ENCODE peak calls at places on chromosomes 11 and 22, in ten cellular contexts. C, G, N, T, O, Y, W, V, L and A are unnamed samples. For H3K4me1, the result is how much of the 10 kb centered on the place peaks cover.

GRCh38 chr11:122007611-122008071 is 108.4 kb downstream of the BLID start:
- DNase-seq in C (no peak), T (no peak), W (no peak), O (peak), G (peak), V (no peak), L (no peak), N (peak), Y (peak), A (peak)

GRCh38 chr22:32348031-32348611 is 9.5 kb upstream of the RFPL3 start:
- DNase-seq in Y (no peak), T (no peak), G (no peak), V (no peak), O (no peak), L (no peak), N (no peak), C (no peak), W (no peak), A (no peak)

GRCh38 chr11:40100204-40100603 is 1359.2 kb downstream of the LRRC4C start:
- DNase-seq in L (no peak), Y (no peak), C (no peak), N (no peak), G (no peak), V (no peak), T (no peak), O (no peak), W (no peak), A (no peak)

GRCh38 chr22:46660604-46661201 is 40.5 kb downstream of the GRAMD4 start:
- DNase-seq in O (no peak), T (no peak), N (no peak), V (no peak), G (no peak), Y (no peak), L (peak), W (peak), C (no peak), A (no peak)

GRCh38 chr22:38454361-38455062 is 487 bp downstream of the KCNJ4 start:
- DNase-seq in G (peak), O (no peak), V (peak), N (no peak), Y (no peak), W (no peak), C (no peak), T (no peak), L (peak), A (no peak)

GRCh38 chr11:95108671-95109551 is 19.3 kb downstream of the ENDOD1 start:
- DNase-seq in Y (no peak), V (peak), T (no peak), O (no peak), L (no peak), W (no peak), C (no peak), N (no peak), G (no peak), A (no peak)

GRCh38 chr22:48192920-48193319 is 1430.5 kb downstream of the TBC1D22A start:
- DNase-seq in Y (no peak), V (no peak), N (no peak), G (no peak), C (no peak), W (no peak), T (no peak), L (no peak), O (no peak), A (no peak)

GRCh38 chr11:2534131-2534956 is 89.5 kb downstream of the KCNQ1 start:
- DNase-seq in O (no peak), L (no peak), T (peak), Y (no peak), G (peak), C (no peak), N (no peak), W (peak), V (no peak), A (no peak)

GRCh38 chr11:23359297-23359696 is 499.0 kb upstream of the CCDC179 start:
- DNase-seq in T (no peak), L (no peak), V (no peak), N (no peak), C (no peak), O (no peak), Y (no peak), W (peak), G (no peak), A (no peak)

GRCh38 chr22:28986366-28986765 is 75.3 kb downstream of the C22orf31 start:
- DNase-seq in T (no peak), L (no peak), C (no peak), Y (no peak), N (no peak), O (no peak), G (no peak), V (no peak), W (no peak), A (no peak)

GRCh38 chr11:58771458-58771855 is 39.7 kb upstream of the GLYAT start:
- DNase-seq in L (no peak), T (no peak), W (no peak), N (no peak), O (no peak), G (no peak), Y (no peak), V (no peak), C (no peak), A (no peak)

GRCh38 chr11:117814766-117815261 is 9.7 kb downstream of the FXYD2 start:
- DNase-seq in Y (peak), V (no peak), O (no peak), T (peak), N (peak), G (peak), L (peak), W (peak), C (no peak), A (peak)

GRCh38 chr11:83611616-83612015 is 325.4 kb upstream of the CCDC90B start:
- DNase-seq in N (no peak), W (no peak), T (no peak), O (no peak), V (no peak), G (no peak), Y (no peak), L (no peak), C (no peak), A (no peak)

GRCh38 chr22:38317995-38318715 is 922 bp upstream of the CSNK1E start:
- DNase-seq in V (peak), L (no peak), C (peak), Y (peak), N (peak), G (peak), W (peak), O (peak), T (peak), A (peak)

GRCh38 chr11:57680552-57680874 is 12.6 kb downstream of the ZDHHC5 start:
- DNase-seq in O (no peak), N (no peak), C (no peak), Y (no peak), V (no peak), W (no peak), L (no peak), G (no peak), T (no peak), A (no peak)

GRCh38 chr11:74256370-74257133 is 54.9 kb downstream of the P4HA3 start:
- DNase-seq in V (no peak), O (no peak), W (no peak), L (no peak), N (no peak), C (no peak), G (no peak), T (no peak), Y (no peak), A (no peak)

GRCh38 chr11:103378931-103379330 is 269.7 kb downstream of the DYNC2H1 start:
- DNase-seq in Y (no peak), V (no peak), T (no peak), G (no peak), C (no peak), W (no peak), N (no peak), L (no peak), O (no peak), A (no peak)

GRCh38 chr22:29621761-29622526 is 18.5 kb downstream of the NF2 start:
- DNase-seq in Y (no peak), L (no peak), G (no peak), N (no peak), V (no peak), W (no peak), O (no peak), C (peak), T (no peak), A (no peak)

GRCh38 chr11:2791521-2792375 is 92.0 kb upstream of the KCNQ1OT1 start:
- DNase-seq in C (no peak), L (peak), O (peak), V (no peak), W (peak), Y (peak), T (peak), G (peak), N (peak), A (no peak)

GRCh38 chr11:19520681-19521080 is 192.0 kb upstream of the NAV2 start:
- DNase-seq in T (no peak), O (no peak), W (no peak), Y (no peak), V (no peak), L (peak), G (no peak), C (no peak), N (no peak), A (no peak)

GRCh38 chr22:49233507-49234100 is 594.1 kb downstream of the BRD1 start:
- DNase-seq in T (no peak), N (no peak), W (no peak), O (no peak), Y (no peak), V (no peak), G (no peak), C (no peak), L (no peak), A (no peak)

DNA sequence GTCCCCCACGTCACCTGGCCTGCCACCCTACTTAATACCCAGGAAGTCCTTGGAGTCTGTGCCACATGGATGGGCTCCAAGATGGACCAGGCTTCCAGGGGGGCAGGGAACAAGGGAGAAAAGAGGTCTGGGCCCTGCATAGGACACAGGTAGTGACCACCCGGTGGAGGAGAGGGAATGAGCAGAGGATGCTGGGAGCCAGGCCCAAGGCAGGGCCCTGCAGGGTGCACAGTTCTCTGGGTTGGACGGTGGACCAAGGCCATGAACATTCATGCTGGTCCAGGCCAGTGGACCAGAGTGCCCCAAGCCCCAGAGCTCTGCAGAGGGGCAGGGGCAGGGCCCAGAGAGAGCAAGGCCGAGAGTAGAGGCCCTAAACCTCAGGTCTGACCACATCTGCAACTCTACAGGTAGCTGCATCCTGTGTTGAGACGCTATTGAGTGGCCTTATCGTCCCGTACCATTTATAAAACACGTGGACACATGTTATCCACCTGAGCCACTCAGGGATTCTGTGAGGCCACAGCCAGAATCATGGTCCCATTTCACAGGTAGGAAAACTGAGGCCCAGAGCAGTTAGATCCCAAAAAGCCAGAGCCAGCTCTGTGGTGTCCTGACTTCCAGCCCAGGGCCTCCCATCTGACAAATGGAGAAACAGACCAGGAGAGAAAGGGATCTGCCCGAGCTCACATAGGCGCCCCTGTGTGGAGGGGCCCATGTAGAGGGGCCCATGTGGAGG is 46.4 kb downstream of the IGLL5 start:
- DNase-seq in L (no peak), O (no peak), V (no peak), G (no peak), W (no peak), T (no peak), N (no peak), Y (no peak), C (no peak), A (no peak)
- H3K4me1 ChIP-seq in L (under half), O (under half), V (under half), G (under half), W (under half), T (under half), N (under half), Y (under half), C (under half), A (under half)

GRCh38 chr22:37269930-37270678 is 12.2 kb upstream of the CYTH4 start:
- DNase-seq in O (no peak), W (no peak), L (no peak), C (no peak), V (no peak), Y (no peak), T (no peak), G (no peak), N (no peak), A (no peak)
- TF ChIP-seq POLR2A in O (no peak), W (no peak), L (no peak), C (no peak), V (no peak), Y (no peak), T (no peak), G (no peak), N (no peak), A (no peak)

GRCh38 chr22:40401981-40402406 is 31.6 kb downstream of the SGSM3 start:
- DNase-seq in V (no peak), G (no peak), T (no peak), O (no peak), L (no peak), N (no peak), W (no peak), C (no peak), Y (no peak), A (no peak)
- H3K4me1 ChIP-seq in V (under half), G (under half), T (under half), O (under half), L (under half), N (under half), W (under half), C (under half), Y (under half), A (under half)

GRCh38 chr11:61756147-61756451 is 3.7 kb downstream of the MYRF start:
- DNase-seq in Y (no peak), L (no peak), T (no peak), G (no peak), N (no peak), W (no peak), V (no peak), O (no peak), C (no peak), A (no peak)
- TF ChIP-seq POLR2A in Y (no peak), L (no peak), T (no peak), G (no peak), N (no peak), W (no peak), V (no peak), O (no peak), C (no peak), A (no peak)

GRCh38 chr11:46359936-46360335 is 12.7 kb downstream of the DGKZ start:
- DNase-seq in O (no peak), C (no peak), L (no peak), N (no peak), W (no peak), Y (no peak), V (no peak), T (no peak), G (no peak), A (no peak)

GRCh38 chr11:46362146-46363030 is 15.1 kb downstream of the DGKZ start:
- DNase-seq in L (peak), V (no peak), Y (no peak), O (no peak), C (no peak), N (no peak), T (no peak), W (no peak), G (peak), A (no peak)

GRCh38 chr11:46361283-46362145 is 14.3 kb downstream of the DGKZ start:
- DNase-seq in G (peak), O (peak), N (no peak), L (peak), T (peak), W (peak), C (no peak), Y (peak), V (peak), A (no peak)

GRCh38 chr11:46363031-46363407 is 15.8 kb downstream of the DGKZ start:
- DNase-seq in N (peak), T (peak), V (no peak), G (peak), Y (peak), W (no peak), C (no peak), O (no peak), L (no peak), A (peak)

GRCh38 chr11:46360878-46361277 is 13.6 kb downstream of the DGKZ start:
- DNase-seq in V (no peak), C (no peak), W (no peak), O (peak), Y (no peak), L (no peak), G (no peak), T (no peak), N (no peak), A (no peak)
- H3K4me1 ChIP-seq in V (half or more), C (under half), W (under half), O (under half), Y (half or more), L (under half), G (under half), T (under half), N (under half), A (half or more)

DNA sequence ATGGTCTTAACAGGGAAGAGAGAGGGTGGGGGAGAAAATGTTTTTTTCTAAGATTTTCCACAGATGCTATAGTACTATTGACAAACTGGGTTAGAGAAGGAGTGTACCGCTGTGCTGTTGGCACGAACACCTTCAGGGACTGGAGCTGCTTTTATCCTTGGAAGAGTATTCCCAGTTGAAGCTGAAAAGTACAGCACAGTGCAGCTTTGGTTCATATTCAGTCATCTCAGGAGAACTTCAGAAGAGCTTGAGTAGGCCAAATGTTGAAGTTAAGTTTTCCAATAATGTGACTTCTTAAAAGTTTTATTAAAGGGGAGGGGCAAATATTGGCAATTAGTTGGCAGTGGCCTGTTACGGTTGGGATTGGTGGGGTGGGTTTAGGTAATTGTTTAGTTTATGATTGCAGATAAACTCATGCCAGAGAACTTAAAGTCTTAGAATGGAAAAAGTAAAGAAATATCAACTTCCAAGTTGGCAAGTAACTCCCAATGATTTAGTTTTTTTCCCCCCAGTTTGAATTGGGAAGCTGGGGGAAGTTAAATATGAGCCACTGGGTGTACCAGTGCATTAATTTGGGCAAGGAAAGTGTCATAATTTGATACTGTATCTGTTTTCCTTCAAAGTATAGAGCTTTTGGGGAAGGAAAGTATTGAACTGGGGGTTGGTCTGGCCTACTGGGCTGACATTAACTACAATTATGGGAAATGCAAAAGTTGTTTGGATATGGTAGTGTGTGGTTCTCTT is 2.9 kb downstream of the MALAT1 start:
- DNase-seq in G (no peak), L (no peak), Y (no peak), T (no peak), N (no peak), V (peak), O (peak), C (no peak), W (no peak), A (no peak)
- TF ChIP-seq POLR2A in G (peak), L (peak), Y (peak), T (peak), N (peak), V (peak), O (no peak), C (no peak), W (peak), A (peak)

GRCh38 chr22:20244250-20244648 is 23.9 kb downstream of the RTN4R start:
- DNase-seq in G (no peak), L (peak), C (no peak), Y (no peak), O (no peak), V (no peak), N (no peak), W (no peak), T (no peak), A (no peak)
- H3K4me1 ChIP-seq in G (half or more), L (under half), C (under half), Y (under half), O (half or more), V (half or more), N (under half), W (under half), T (under half), A (under half)

GRCh38 chr22:37019309-37020191 is at the start of the genes MPST and TST:
- DNase-seq in N (peak), W (peak), L (peak), C (no peak), V (peak), O (peak), T (peak), G (peak), Y (peak), A (peak)
- TF ChIP-seq POLR2A in N (peak), W (peak), L (peak), C (peak), V (peak), O (peak), T (peak), G (peak), Y (peak), A (peak)

GRCh38 chr11:13303668-13304649 is 26.4 kb downstream of the BMAL1 start:
- DNase-seq in C (no peak), V (no peak), L (no peak), Y (no peak), T (no peak), W (no peak), N (no peak), G (no peak), O (no peak), A (no peak)
- H3K4me1 ChIP-seq in C (under half), V (under half), L (under half), Y (half or more), T (under half), W (under half), N (under half), G (under half), O (under half), A (under half)